ENCODE peak calls at places on chromosomes 12 and 14, in eight cellular contexts. One of them, this sample, is unnamed.

GRCh38 chr14:105030836-105031396 is 10.0 kb upstream of the CDCA4 start:
- DNase-seq in GM23338: no peak
- DNase-seq in SK-N-SH: no peak
- DNase-seq in MM.1S: no peak
- DNase-seq in GM23248: no peak
- DNase-seq in OCI-LY7: no peak
- DNase-seq in hepatocyte: no peak
- DNase-seq in PC-3: no peak
- DNase-seq in this sample: no peak

GRCh38 chr12:111413442-111414086 is 7.8 kb downstream of the SH2B3 start:
- DNase-seq in GM23248: peak
- DNase-seq in SK-N-SH: no peak
- DNase-seq in hepatocyte: no peak
- DNase-seq in PC-3: peak
- DNase-seq in OCI-LY7: no peak
- DNase-seq in GM23338: no peak
- DNase-seq in MM.1S: no peak
- DNase-seq in this sample: no peak

GRCh38 chr12:125856366-125856765 is 791.1 kb downstream of the AACS start:
- DNase-seq in GM23338: no peak
- DNase-seq in MM.1S: no peak
- DNase-seq in OCI-LY7: no peak
- DNase-seq in GM23248: no peak
- DNase-seq in SK-N-SH: no peak
- DNase-seq in PC-3: no peak
- DNase-seq in hepatocyte: no peak
- DNase-seq in this sample: no peak

GRCh38 chr14:21999400-21999799 is 325.8 kb upstream of the OR4E1 start:
- DNase-seq in MM.1S: no peak
- DNase-seq in SK-N-SH: no peak
- DNase-seq in OCI-LY7: no peak
- DNase-seq in GM23248: no peak
- DNase-seq in GM23338: no peak
- DNase-seq in hepatocyte: no peak
- DNase-seq in PC-3: peak
- DNase-seq in this sample: no peak

GRCh38 chr12:60144395-60144794 is 548.6 kb downstream of the SLC16A7 start:
- DNase-seq in GM23248: no peak
- DNase-seq in OCI-LY7: no peak
- DNase-seq in MM.1S: no peak
- DNase-seq in hepatocyte: no peak
- DNase-seq in SK-N-SH: no peak
- DNase-seq in GM23338: no peak
- DNase-seq in PC-3: no peak
- DNase-seq in this sample: no peak

GRCh38 chr12:124032265-124032886 is 59.4 kb downstream of the ZNF664 start:
- DNase-seq in GM23338: peak
- DNase-seq in MM.1S: no peak
- DNase-seq in hepatocyte: peak
- DNase-seq in PC-3: peak
- DNase-seq in OCI-LY7: peak
- DNase-seq in SK-N-SH: peak
- DNase-seq in GM23248: peak
- DNase-seq in this sample: peak

GRCh38 chr12:27431185-27431584 is 15.4 kb upstream of the SMCO2 start:
- DNase-seq in SK-N-SH: no peak
- DNase-seq in GM23338: no peak
- DNase-seq in OCI-LY7: no peak
- DNase-seq in hepatocyte: no peak
- DNase-seq in MM.1S: peak
- DNase-seq in PC-3: no peak
- DNase-seq in GM23248: no peak
- DNase-seq in this sample: no peak

GRCh38 chr12:93456077-93456476 is 11.2 kb upstream of the MRPL42 start:
- DNase-seq in PC-3: no peak
- DNase-seq in MM.1S: no peak
- DNase-seq in SK-N-SH: no peak
- DNase-seq in hepatocyte: no peak
- DNase-seq in GM23248: no peak
- DNase-seq in GM23338: no peak
- DNase-seq in OCI-LY7: no peak
- DNase-seq in this sample: no peak

GRCh38 chr12:109606261-109607028 is 32.9 kb downstream of the MVK start:
- DNase-seq in MM.1S: no peak
- DNase-seq in PC-3: no peak
- DNase-seq in GM23248: no peak
- DNase-seq in hepatocyte: peak
- DNase-seq in GM23338: peak
- DNase-seq in OCI-LY7: no peak
- DNase-seq in SK-N-SH: peak
- DNase-seq in this sample: peak

GRCh38 chr12:50569876-50570275 is 65.1 kb downstream of the DIP2B start:
- DNase-seq in GM23248: peak
- DNase-seq in GM23338: no peak
- DNase-seq in hepatocyte: no peak
- DNase-seq in PC-3: no peak
- DNase-seq in MM.1S: no peak
- DNase-seq in OCI-LY7: no peak
- DNase-seq in SK-N-SH: no peak
- DNase-seq in this sample: no peak

GRCh38 chr14:48382961-48383360 is 707.6 kb upstream of the MDGA2 start:
- DNase-seq in MM.1S: no peak
- DNase-seq in GM23338: peak
- DNase-seq in hepatocyte: no peak
- DNase-seq in PC-3: no peak
- DNase-seq in GM23248: no peak
- DNase-seq in OCI-LY7: no peak
- DNase-seq in SK-N-SH: no peak
- DNase-seq in this sample: no peak

GRCh38 chr12:20946732-20947131 is 136.2 kb downstream of the SLCO1B3 start:
- DNase-seq in hepatocyte: peak
- DNase-seq in OCI-LY7: peak
- DNase-seq in MM.1S: peak
- DNase-seq in SK-N-SH: peak
- DNase-seq in GM23338: peak
- DNase-seq in GM23248: peak
- DNase-seq in PC-3: peak
- DNase-seq in this sample: peak

GRCh38 chr12:16175893-16176292 is 101.6 kb downstream of the SLC15A5 start:
- DNase-seq in GM23338: no peak
- DNase-seq in hepatocyte: no peak
- DNase-seq in PC-3: no peak
- DNase-seq in SK-N-SH: no peak
- DNase-seq in GM23248: peak
- DNase-seq in OCI-LY7: no peak
- DNase-seq in MM.1S: no peak
- DNase-seq in this sample: no peak

GRCh38 chr14:73477618-73478266 is 13.0 kb upstream of the RIOX1 start:
- DNase-seq in hepatocyte: no peak
- DNase-seq in GM23338: no peak
- DNase-seq in SK-N-SH: no peak
- DNase-seq in OCI-LY7: no peak
- DNase-seq in PC-3: no peak
- DNase-seq in GM23248: peak
- DNase-seq in MM.1S: no peak
- DNase-seq in this sample: no peak

GRCh38 chr12:123546281-123546680 is 12.8 kb upstream of the RILPL1 start:
- DNase-seq in GM23248: peak
- DNase-seq in MM.1S: no peak
- DNase-seq in SK-N-SH: no peak
- DNase-seq in OCI-LY7: no peak
- DNase-seq in hepatocyte: no peak
- DNase-seq in GM23338: no peak
- DNase-seq in PC-3: peak
- DNase-seq in this sample: no peak

GRCh38 chr14:87457727-87458126 is 535.3 kb downstream of the GALC start:
- DNase-seq in GM23338: no peak
- DNase-seq in GM23248: no peak
- DNase-seq in hepatocyte: no peak
- DNase-seq in PC-3: peak
- DNase-seq in SK-N-SH: no peak
- DNase-seq in OCI-LY7: no peak
- DNase-seq in MM.1S: no peak
- DNase-seq in this sample: no peak

GRCh38 chr12:83893101-83893500 is 1019.5 kb downstream of the SLC6A15 start:
- DNase-seq in GM23248: no peak
- DNase-seq in PC-3: no peak
- DNase-seq in SK-N-SH: no peak
- DNase-seq in hepatocyte: no peak
- DNase-seq in OCI-LY7: no peak
- DNase-seq in GM23338: no peak
- DNase-seq in MM.1S: no peak
- DNase-seq in this sample: no peak

GRCh38 chr12:34398366-34398705 is 376.0 kb downstream of the ALG10 start:
- DNase-seq in OCI-LY7: no peak
- DNase-seq in SK-N-SH: peak
- DNase-seq in hepatocyte: peak
- DNase-seq in GM23338: no peak
- DNase-seq in GM23248: no peak
- DNase-seq in PC-3: no peak
- DNase-seq in MM.1S: no peak
- DNase-seq in this sample: no peak
- TF ChIP-seq EZH2phosphoT487 in OCI-LY7: no peak
- TF ChIP-seq EZH2phosphoT487 in SK-N-SH: no peak
- TF ChIP-seq EZH2phosphoT487 in hepatocyte: no peak
- TF ChIP-seq EZH2phosphoT487 in GM23338: no peak
- TF ChIP-seq EZH2phosphoT487 in GM23248: no peak
- TF ChIP-seq EZH2phosphoT487 in PC-3: no peak
- TF ChIP-seq EZH2phosphoT487 in MM.1S: no peak
- TF ChIP-seq EZH2phosphoT487 in this sample: no peak

GRCh38 chr14:100246809-100247428 is 8.0 kb downstream of the YY1 start:
- DNase-seq in SK-N-SH: peak
- DNase-seq in PC-3: peak
- DNase-seq in OCI-LY7: peak
- DNase-seq in MM.1S: no peak
- DNase-seq in hepatocyte: peak
- DNase-seq in GM23338: peak
- DNase-seq in GM23248: peak
- DNase-seq in this sample: peak
- TF ChIP-seq EZH2phosphoT487 in SK-N-SH: no peak
- TF ChIP-seq EZH2phosphoT487 in PC-3: no peak
- TF ChIP-seq EZH2phosphoT487 in OCI-LY7: no peak
- TF ChIP-seq EZH2phosphoT487 in MM.1S: no peak
- TF ChIP-seq EZH2phosphoT487 in hepatocyte: no peak
- TF ChIP-seq EZH2phosphoT487 in GM23338: no peak
- TF ChIP-seq EZH2phosphoT487 in GM23248: no peak
- TF ChIP-seq EZH2phosphoT487 in this sample: no peak

GRCh38 chr12:104059963-104060362 is 4.4 kb upstream of the HCFC2 start:
- DNase-seq in GM23248: no peak
- DNase-seq in hepatocyte: no peak
- DNase-seq in OCI-LY7: no peak
- DNase-seq in PC-3: no peak
- DNase-seq in SK-N-SH: no peak
- DNase-seq in MM.1S: no peak
- DNase-seq in GM23338: no peak
- DNase-seq in this sample: no peak

GRCh38 chr12:104056419-104056972 is 6.5 kb upstream of the GLT8D2 start:
- DNase-seq in OCI-LY7: no peak
- DNase-seq in MM.1S: no peak
- DNase-seq in GM23248: no peak
- DNase-seq in GM23338: no peak
- DNase-seq in hepatocyte: no peak
- DNase-seq in PC-3: no peak
- DNase-seq in SK-N-SH: no peak
- DNase-seq in this sample: no peak

GRCh38 chr12:104058796-104059195 is 5.5 kb upstream of the HCFC2 start:
- DNase-seq in GM23338: no peak
- DNase-seq in MM.1S: no peak
- DNase-seq in GM23248: no peak
- DNase-seq in PC-3: peak
- DNase-seq in OCI-LY7: no peak
- DNase-seq in hepatocyte: no peak
- DNase-seq in SK-N-SH: no peak
- DNase-seq in this sample: no peak

GRCh38 chr12:104055686-104056388 is 5.8 kb upstream of the GLT8D2 start:
- DNase-seq in hepatocyte: no peak
- DNase-seq in GM23248: peak
- DNase-seq in PC-3: no peak
- DNase-seq in OCI-LY7: no peak
- DNase-seq in SK-N-SH: peak
- DNase-seq in MM.1S: no peak
- DNase-seq in GM23338: no peak
- DNase-seq in this sample: no peak

GRCh38 chr12:104057771-104058197 is 6.5 kb upstream of the HCFC2 start:
- DNase-seq in GM23248: peak
- DNase-seq in hepatocyte: no peak
- DNase-seq in GM23338: peak
- DNase-seq in MM.1S: peak
- DNase-seq in PC-3: peak
- DNase-seq in SK-N-SH: peak
- DNase-seq in OCI-LY7: peak
- DNase-seq in this sample: peak
- TF ChIP-seq EZH2phosphoT487 in GM23248: no peak
- TF ChIP-seq EZH2phosphoT487 in hepatocyte: no peak
- TF ChIP-seq EZH2phosphoT487 in GM23338: no peak
- TF ChIP-seq EZH2phosphoT487 in MM.1S: no peak
- TF ChIP-seq EZH2phosphoT487 in PC-3: no peak
- TF ChIP-seq EZH2phosphoT487 in SK-N-SH: no peak
- TF ChIP-seq EZH2phosphoT487 in OCI-LY7: no peak
- TF ChIP-seq EZH2phosphoT487 in this sample: no peak

GRCh38 chr12:114774181-114774580 is 90.2 kb upstream of the TBX3 start:
- DNase-seq in OCI-LY7: no peak
- DNase-seq in GM23338: no peak
- DNase-seq in SK-N-SH: no peak
- DNase-seq in GM23248: no peak
- DNase-seq in hepatocyte: no peak
- DNase-seq in MM.1S: no peak
- DNase-seq in PC-3: peak
- DNase-seq in this sample: no peak
- TF ChIP-seq EZH2phosphoT487 in OCI-LY7: no peak
- TF ChIP-seq EZH2phosphoT487 in GM23338: no peak
- TF ChIP-seq EZH2phosphoT487 in SK-N-SH: no peak
- TF ChIP-seq EZH2phosphoT487 in GM23248: no peak
- TF ChIP-seq EZH2phosphoT487 in hepatocyte: no peak
- TF ChIP-seq EZH2phosphoT487 in MM.1S: no peak
- TF ChIP-seq EZH2phosphoT487 in PC-3: no peak
- TF ChIP-seq EZH2phosphoT487 in this sample: no peak

GRCh38 chr14:55097894-55098560 is 31.0 kb upstream of the LGALS3 start:
- DNase-seq in MM.1S: peak
- DNase-seq in hepatocyte: no peak
- DNase-seq in GM23248: peak
- DNase-seq in PC-3: peak
- DNase-seq in OCI-LY7: peak
- DNase-seq in SK-N-SH: no peak
- DNase-seq in GM23338: no peak
- DNase-seq in this sample: no peak
- TF ChIP-seq EZH2phosphoT487 in MM.1S: no peak
- TF ChIP-seq EZH2phosphoT487 in hepatocyte: no peak
- TF ChIP-seq EZH2phosphoT487 in GM23248: no peak
- TF ChIP-seq EZH2phosphoT487 in PC-3: no peak
- TF ChIP-seq EZH2phosphoT487 in OCI-LY7: no peak
- TF ChIP-seq EZH2phosphoT487 in SK-N-SH: no peak
- TF ChIP-seq EZH2phosphoT487 in GM23338: no peak
- TF ChIP-seq EZH2phosphoT487 in this sample: no peak

GRCh38 chr14:56310643-56311042 is 192.4 kb downstream of the PELI2 start:
- DNase-seq in hepatocyte: no peak
- DNase-seq in MM.1S: no peak
- DNase-seq in GM23338: no peak
- DNase-seq in OCI-LY7: no peak
- DNase-seq in PC-3: no peak
- DNase-seq in GM23248: no peak
- DNase-seq in SK-N-SH: no peak
- DNase-seq in this sample: no peak
- TF ChIP-seq EZH2phosphoT487 in hepatocyte: no peak
- TF ChIP-seq EZH2phosphoT487 in MM.1S: no peak
- TF ChIP-seq EZH2phosphoT487 in GM23338: no peak
- TF ChIP-seq EZH2phosphoT487 in OCI-LY7: no peak
- TF ChIP-seq EZH2phosphoT487 in PC-3: no peak
- TF ChIP-seq EZH2phosphoT487 in GM23248: no peak
- TF ChIP-seq EZH2phosphoT487 in SK-N-SH: no peak
- TF ChIP-seq EZH2phosphoT487 in this sample: no peak